ENCODE peak calls at places on chromosome 10, in eight cellular contexts. Z is body of pancreas, O is IMR-90, N is transverse colon, D is HCT116, V is tibial nerve, C is Peyer's patch, S is uterus. G is an unnamed sample.
A peak's percentile ranks its signal among the peaks of the same experiment; 100 is the strongest.

GRCh38 chr10:131311661-131312260 is at the start of gene TCERG1L:
- DNase-seq in Z (peak; percentile 46), O (no peak), N (no peak), D (no peak), V (no peak), C (no peak), S (no peak), G (no peak)

GRCh38 chr10:17009228-17009700 is 120.3 kb downstream of the CUBN start:
- DNase-seq in Z (no peak), O (peak; percentile 80), N (no peak), D (no peak), V (no peak), C (no peak), S (no peak), G (no peak)

GRCh38 chr10:117757121-117757795 is 214.7 kb downstream of the EMX2 start:
- DNase-seq in Z (peak; percentile 25), O (no peak), N (no peak), D (no peak), V (no peak), C (no peak), S (no peak), G (no peak)

GRCh38 chr10:124267231-124267885 is 151.4 kb downstream of the OAT start:
- DNase-seq in Z (no peak), O (no peak), N (no peak), D (no peak), V (no peak), C (peak; percentile 27), S (no peak), G (no peak)

GRCh38 chr10:129741978-129742741 is 221.9 kb downstream of the EBF3 start:
- DNase-seq in Z (no peak), O (no peak), N (no peak), D (no peak), V (no peak), C (peak; percentile 6), S (no peak), G (no peak)

GRCh38 chr10:79274279-79275104 is 72.8 kb upstream of the PPIF start:
- DNase-seq in Z (peak; percentile 72), O (no peak), N (peak; percentile 64), D (no peak), V (peak; percentile 75), C (no peak), S (peak; percentile 71), G (peak; percentile 87)

GRCh38 chr10:77827383-77827782 is 99.2 kb downstream of the DLG5 start:
- DNase-seq in Z (no peak), O (peak; percentile 7), N (no peak), D (no peak), V (no peak), C (no peak), S (no peak), G (no peak)

GRCh38 chr10:85491652-85492051 is 874.9 kb downstream of the GRID1 start:
- DNase-seq in Z (no peak), O (no peak), N (no peak), D (no peak), V (no peak), C (no peak), S (no peak), G (no peak)

GRCh38 chr10:79360499-79361342 is 13.5 kb downstream of the PPIF start:
- DNase-seq in Z (no peak), O (no peak), N (no peak), D (no peak), V (no peak), C (no peak), S (no peak), G (no peak)

GRCh38 chr10:718143-718700 is 28.8 kb upstream of the DIP2C start:
- DNase-seq in Z (no peak), O (no peak), N (no peak), D (no peak), V (no peak), C (no peak), S (no peak), G (no peak)

GRCh38 chr10:86538547-86538946 is 17.0 kb upstream of the WAPL start:
- DNase-seq in Z (no peak), O (no peak), N (peak; percentile 16), D (no peak), V (no peak), C (no peak), S (no peak), G (no peak)

GRCh38 chr10:91632671-91633550 is at the start of gene PPP1R3C:
- DNase-seq in Z (peak; percentile 94), O (peak; percentile 92), N (peak; percentile 79), D (no peak), V (peak; percentile 73), C (peak; percentile 79), S (peak; percentile 88), G (peak; percentile 90)

GRCh38 chr10:27659786-27660185 is 85.8 kb downstream of the MKX start:
- DNase-seq in Z (no peak), O (no peak), N (no peak), D (no peak), V (no peak), C (no peak), S (no peak), G (no peak)

GRCh38 chr10:71973777-71974488 is 9.7 kb downstream of the CHST3 start:
- DNase-seq in Z (no peak), O (no peak), N (no peak), D (no peak), V (no peak), C (no peak), S (no peak), G (no peak)

DNA sequence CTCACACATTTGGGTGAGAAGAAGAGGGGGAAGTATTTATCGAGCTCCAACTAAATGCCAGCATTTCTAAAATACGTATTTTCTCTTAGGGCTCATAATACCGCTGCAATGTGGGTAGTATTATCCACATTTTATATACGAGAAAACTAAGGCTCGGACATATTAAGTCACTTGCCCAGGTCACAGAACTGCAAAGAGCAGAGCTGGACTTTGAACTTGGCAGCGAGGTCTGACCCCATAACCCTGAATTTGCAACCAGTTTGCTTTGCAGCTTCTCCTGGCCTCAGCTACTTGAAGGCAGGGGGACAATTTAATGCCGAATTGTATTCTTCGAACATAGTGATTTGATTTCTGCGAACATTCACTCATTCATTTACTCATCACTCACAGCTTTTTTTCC is 7.2 kb downstream of the ABLIM1 start:
- DNase-seq in Z (no peak), O (no peak), N (no peak), D (no peak), V (no peak), C (no peak), S (no peak), G (no peak)
- H3K27ac ChIP-seq in Z (no peak overlapping the region), O (no peak overlapping the region), N (no peak overlapping the region), D (no peak overlapping the region), V (no peak overlapping the region), C (no peak overlapping the region), S (no peak overlapping the region), G (peak overlapping the region; percentile 93)

GRCh38 chr10:7359954-7360353 is 50.9 kb downstream of the SFMBT2 start:
- DNase-seq in Z (no peak), O (no peak), N (no peak), D (no peak), V (no peak), C (no peak), S (no peak), G (no peak)
- TF ChIP-seq POLR2A in Z (no peak), O (no peak), N (no peak), D (no peak), V (no peak), C (no peak), S (no peak), G (no peak)

GRCh38 chr10:70335246-70335613 is 47.2 kb downstream of the LRRC20 start:
- DNase-seq in Z (no peak), O (no peak), N (no peak), D (no peak), V (no peak), C (no peak), S (no peak), G (peak; percentile 63)

GRCh38 chr10:70331486-70332268 is 47.9 kb upstream of the NPFFR1 start:
- DNase-seq in Z (peak; percentile 75), O (peak; percentile 93), N (peak; percentile 32), D (peak; percentile 96), V (peak; percentile 67), C (no peak), S (no peak), G (peak; percentile 63)

GRCh38 chr10:70337201-70337651 is 45.2 kb downstream of the LRRC20 start:
- DNase-seq in Z (no peak), O (peak; percentile 34), N (peak; percentile 4), D (no peak), V (no peak), C (no peak), S (peak; percentile 35), G (no peak)

GRCh38 chr10:70333268-70333667 is 49.2 kb downstream of the LRRC20 start:
- DNase-seq in Z (no peak), O (no peak), N (no peak), D (no peak), V (no peak), C (no peak), S (no peak), G (no peak)

DNA sequence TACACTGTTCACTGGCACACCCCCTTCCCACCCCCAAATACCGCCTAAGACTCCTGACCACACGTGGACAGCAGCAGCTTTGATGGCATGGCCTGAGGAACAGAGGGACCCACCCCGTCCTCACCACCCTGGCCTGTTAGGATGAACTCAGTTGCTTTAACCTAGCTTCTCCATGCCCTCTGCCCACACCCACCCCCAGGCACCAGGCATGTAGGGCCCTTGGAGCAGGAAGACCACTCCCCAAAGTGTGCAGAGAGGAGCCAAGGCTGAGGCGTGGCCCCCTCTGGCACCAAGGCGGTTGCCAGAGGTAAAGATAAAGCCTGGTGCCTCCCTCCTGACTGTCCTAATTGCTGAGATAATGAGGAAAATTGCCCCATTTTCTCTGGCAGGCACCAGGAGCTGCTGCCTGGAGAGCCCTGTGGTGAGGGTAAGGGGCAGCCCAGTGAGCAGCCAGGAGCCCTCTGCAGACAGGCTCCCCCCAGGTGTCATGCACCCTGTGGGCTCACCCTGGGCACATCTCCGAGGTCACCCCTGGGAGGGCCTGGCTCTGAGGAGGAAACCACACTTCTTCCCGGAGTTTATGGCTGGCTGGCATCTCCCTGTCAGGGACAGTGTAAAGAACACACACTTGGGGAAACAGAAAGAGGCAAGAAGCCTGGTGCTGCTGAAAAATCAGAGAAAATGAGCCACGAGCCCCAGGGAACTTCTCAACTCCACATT is 47.7 kb downstream of the LRRC20 start:
- DNase-seq in Z (no peak), O (no peak), N (no peak), D (no peak), V (no peak), C (no peak), S (no peak), G (no peak)
- H3K4me1 ChIP-seq in Z (peaks cover 21% of the 10 kb centered on the region), O (peaks cover 9% of the 10 kb centered on the region), N (peaks cover 7% of the 10 kb centered on the region), D (peaks cover 24% of the 10 kb centered on the region), V (peaks cover 27% of the 10 kb centered on the region), C (peaks cover 20% of the 10 kb centered on the region), S (no peaks in the 10 kb centered on the region), G (peaks cover 39% of the 10 kb centered on the region)

GRCh38 chr10:69464801-69465401 is 13.6 kb downstream of the TSPAN15 start:
- DNase-seq in Z (no peak), O (no peak), N (peak; percentile 65), D (no peak), V (no peak), C (peak; percentile 77), S (no peak), G (no peak)

GRCh38 chr10:69465457-69466157 is 14.3 kb downstream of the TSPAN15 start:
- DNase-seq in Z (no peak), O (no peak), N (no peak), D (no peak), V (no peak), C (no peak), S (no peak), G (no peak)

GRCh38 chr10:69466158-69466490 is 14.9 kb downstream of the TSPAN15 start:
- DNase-seq in Z (no peak), O (no peak), N (no peak), D (no peak), V (no peak), C (peak; percentile 12), S (no peak), G (no peak)

GRCh38 chr10:69463886-69464285 is 12.6 kb downstream of the TSPAN15 start:
- DNase-seq in Z (no peak), O (no peak), N (no peak), D (no peak), V (no peak), C (no peak), S (no peak), G (no peak)

GRCh38 chr10:69464401-69464800 is 13.1 kb downstream of the TSPAN15 start:
- DNase-seq in Z (no peak), O (no peak), N (no peak), D (no peak), V (no peak), C (peak; percentile 47), S (no peak), G (no peak)
- H3K27ac ChIP-seq in Z (no peak overlapping the region), O (no peak overlapping the region), N (peak overlapping the region; percentile 81), D (peak overlapping the region; percentile 28), V (peak overlapping the region; percentile 60), C (peak overlapping the region; percentile 87), S (peak overlapping the region; percentile 78), G (peak overlapping the region; percentile 58)